ENCODE peak calls at places on chromosomes 3 and 15, in nine cellular contexts. I is prostate gland; F is CD4-positive, alpha-beta T cell; S is fibroblast of pulmonary artery; W is ovary; T is stimulated activated CD4-positive, alpha-beta T cell treated with anti-CD3 and anti-CD28 coated beads, Interleukin-4, amount 100 ng/mL, for 48 hours; N is activated CD8-positive, alpha-beta memory T cell treated with anti-CD3 and anti-CD28 coated beads for 1 hour; K is activated T-cell treated with anti-CD3 and anti-CD28 coated beads, Interleukin-2, amount 50 U/mL, for 24 hours; C is activated effector memory CD4-positive, alpha-beta T cell treated with anti-CD3 and anti-CD28 coated beads, Interleukin-2, amount 50 U/mL, for 16 hours. R is an unnamed sample.
A peak's percentile ranks its signal among the peaks of the same experiment; 100 is the strongest.

GRCh38 chr3:100366424-100366823 is 31.9 kb downstream of the NIT2 start:
- DNase-seq in I (no peak), F (no peak), S (no peak), W (no peak), T (no peak), N (no peak), K (no peak), C (no peak), R (no peak)

GRCh38 chr3:138027821-138028220 is 17.9 kb downstream of the CLDN18 start:
- DNase-seq in I (no peak), F (no peak), S (no peak), W (no peak), T (no peak), N (no peak), K (no peak), C (no peak), R (no peak)

GRCh38 chr15:73939138-73939537 is 12.9 kb downstream of the LOXL1 start:
- DNase-seq in I (no peak), F (no peak), S (no peak), W (no peak), T (no peak), N (no peak), K (no peak), C (no peak), R (no peak)

GRCh38 chr15:94395626-94396025 is 164.3 kb downstream of the MCTP2 start:
- DNase-seq in I (no peak), F (no peak), S (peak; percentile 20), W (no peak), T (no peak), N (no peak), K (no peak), C (no peak), R (no peak)

GRCh38 chr15:43186003-43186353 is 775 bp downstream of the CCNDBP1 start:
- DNase-seq in I (no peak), F (no peak), S (no peak), W (no peak), T (peak; percentile 10), N (no peak), K (no peak), C (no peak), R (no peak)

GRCh38 chr3:83224101-83224868 is 1462.8 kb upstream of the GBE1 start:
- DNase-seq in I (no peak), F (no peak), S (peak; percentile 85), W (no peak), T (no peak), N (no peak), K (no peak), C (no peak), R (no peak)

GRCh38 chr3:87503901-87504498 is 227.6 kb upstream of the POU1F1 start:
- DNase-seq in I (peak; percentile 39), F (no peak), S (peak; percentile 77), W (no peak), T (no peak), N (no peak), K (no peak), C (no peak), R (peak; percentile 61)

GRCh38 chr3:178419078-178419477 is 117.2 kb upstream of the KCNMB2 start:
- DNase-seq in I (no peak), F (no peak), S (peak; percentile 24), W (no peak), T (no peak), N (no peak), K (no peak), C (no peak), R (no peak)

GRCh38 chr3:195849322-195850074 is 37.8 kb upstream of the MUC4 start:
- DNase-seq in I (no peak), F (no peak), S (no peak), W (no peak), T (no peak), N (no peak), K (no peak), C (no peak), R (no peak)

GRCh38 chr3:23712656-23713559 is 92.8 kb upstream of the UBE2E1 start:
- DNase-seq in I (no peak), F (no peak), S (peak; percentile 89), W (peak; percentile 55), T (no peak), N (no peak), K (no peak), C (no peak), R (peak; percentile 57)

GRCh38 chr3:58628823-58629562 is 37.6 kb downstream of the FAM3D start:
- DNase-seq in I (peak; percentile 39), F (no peak), S (peak; percentile 97), W (peak; percentile 63), T (no peak), N (no peak), K (no peak), C (no peak), R (peak; percentile 91)

GRCh38 chr3:31890742-31891469 is 90.2 kb downstream of the OSBPL10 start:
- DNase-seq in I (no peak), F (no peak), S (no peak), W (no peak), T (no peak), N (no peak), K (no peak), C (no peak), R (no peak)

GRCh38 chr3:72728329-72728889 is 119.8 kb downstream of the SHQ1 start:
- DNase-seq in I (no peak), F (no peak), S (no peak), W (no peak), T (no peak), N (no peak), K (no peak), C (no peak), R (no peak)

GRCh38 chr15:42270551-42270950 is 2.5 kb upstream of the GANC start:
- DNase-seq in I (no peak), F (no peak), S (no peak), W (no peak), T (no peak), N (no peak), K (no peak), C (no peak), R (no peak)

GRCh38 chr15:84818221-84819131 is 1.3 kb downstream of the ALPK3 start:
- DNase-seq in I (no peak), F (no peak), S (peak; percentile 68), W (no peak), T (no peak), N (no peak), K (no peak), C (no peak), R (no peak)

GRCh38 chr3:19970289-19970688 is 23.4 kb downstream of the RAB5A start:
- DNase-seq in I (no peak), F (no peak), S (peak; percentile 21), W (no peak), T (no peak), N (no peak), K (no peak), C (no peak), R (no peak)

GRCh38 chr15:61393949-61394348 is 164.8 kb upstream of the RORA start:
- DNase-seq in I (no peak), F (no peak), S (no peak), W (no peak), T (no peak), N (no peak), K (no peak), C (no peak), R (no peak)

GRCh38 chr3:107452436-107452835 is 70.3 kb upstream of the BBX start:
- DNase-seq in I (no peak), F (no peak), S (peak; percentile 41), W (no peak), T (no peak), N (no peak), K (no peak), C (no peak), R (no peak)

GRCh38 chr3:51686512-51687215 is 15.6 kb downstream of the TEX264 start:
- DNase-seq in I (no peak), F (peak; percentile 80), S (peak; percentile 69), W (no peak), T (peak; percentile 59), N (peak; percentile 46), K (peak; percentile 81), C (peak; percentile 93), R (no peak)

GRCh38 chr15:51760805-51761204 is 9.4 kb downstream of the TMOD2 start:
- DNase-seq in I (no peak), F (no peak), S (no peak), W (no peak), T (no peak), N (no peak), K (no peak), C (no peak), R (no peak)